ENCODE peak calls at places on chromosomes 2 and 18, in five cellular contexts. Z, J, F, N and A are unnamed samples.
A peak's percentile ranks its signal among the peaks of the same experiment; 100 is the strongest.

GRCh38 chr2:213932-214693 is 49.7 kb downstream of the SH3YL1 start:
- DNase-seq in Z (no peak), J (peak; percentile 27), F (no peak), N (no peak), A (no peak)

GRCh38 chr18:75839041-75839440 is 411.5 kb upstream of the SMIM21 start:
- DNase-seq in Z (no peak), J (no peak), F (no peak), N (no peak), A (no peak)

GRCh38 chr2:205403244-205403845 is 279.0 kb upstream of the NRP2 start:
- DNase-seq in Z (no peak), J (no peak), F (no peak), N (no peak), A (no peak)

GRCh38 chr2:64329848-64330247 is 124.1 kb upstream of the LGALSL start:
- DNase-seq in Z (no peak), J (peak; percentile 54), F (no peak), N (peak; percentile 37), A (no peak)

GRCh38 chr2:110993557-110994231 is 127.0 kb upstream of the BCL2L11 start:
- DNase-seq in Z (no peak), J (peak; percentile 51), F (no peak), N (peak; percentile 47), A (no peak)

GRCh38 chr2:111900859-111901258 is 2.5 kb downstream of the MERTK start:
- DNase-seq in Z (no peak), J (peak; percentile 36), F (peak; percentile 51), N (peak; percentile 41), A (no peak)

GRCh38 chr18:77107218-77107815 is 25.3 kb downstream of the MBP start:
- DNase-seq in Z (no peak), J (no peak), F (no peak), N (no peak), A (no peak)

GRCh38 chr2:17070711-17071110 is 405.1 kb upstream of the CYRIA start:
- DNase-seq in Z (no peak), J (no peak), F (peak; percentile 16), N (no peak), A (no peak)

GRCh38 chr2:172461591-172462392 is 34.4 kb downstream of the ITGA6 start:
- DNase-seq in Z (no peak), J (peak; percentile 83), F (peak; percentile 89), N (peak; percentile 74), A (no peak)

GRCh38 chr2:11572996-11573395 is 39.2 kb downstream of the GREB1 start:
- DNase-seq in Z (no peak), J (no peak), F (no peak), N (no peak), A (no peak)

GRCh38 chr18:79856119-79857080 is 58.7 kb downstream of the KCNG2 start:
- DNase-seq in Z (no peak), J (no peak), F (peak; percentile 75), N (no peak), A (no peak)

GRCh38 chr2:121501070-121501469 is 29.6 kb upstream of the RNU4ATAC start:
- DNase-seq in Z (peak; percentile 56), J (no peak), F (no peak), N (peak; percentile 79), A (no peak)

GRCh38 chr2:95311821-95312542 is 14.8 kb downstream of the KCNIP3 start:
- DNase-seq in Z (no peak), J (no peak), F (no peak), N (no peak), A (no peak)

GRCh38 chr2:100822587-100823248 is 2.8 kb downstream of the NPAS2 start:
- DNase-seq in Z (no peak), J (no peak), F (no peak), N (peak; percentile 87), A (no peak)

GRCh38 chr2:23376972-23377371 is 8.0 kb upstream of the KLHL29 start:
- DNase-seq in Z (no peak), J (no peak), F (no peak), N (no peak), A (no peak)

GRCh38 chr2:86522711-86523110 is 40.5 kb downstream of the CHMP3 start:
- DNase-seq in Z (no peak), J (no peak), F (no peak), N (no peak), A (no peak)

GRCh38 chr2:86519349-86519748 is 43.9 kb downstream of the CHMP3 start:
- DNase-seq in Z (no peak), J (no peak), F (no peak), N (no peak), A (peak; percentile 27)

GRCh38 chr2:86521922-86522321 is 41.3 kb downstream of the CHMP3 start:
- DNase-seq in Z (no peak), J (no peak), F (no peak), N (no peak), A (no peak)

GRCh38 chr2:86520153-86520552 is 43.1 kb downstream of the CHMP3 start:
- DNase-seq in Z (no peak), J (no peak), F (peak; percentile 9), N (no peak), A (no peak)

DNA sequence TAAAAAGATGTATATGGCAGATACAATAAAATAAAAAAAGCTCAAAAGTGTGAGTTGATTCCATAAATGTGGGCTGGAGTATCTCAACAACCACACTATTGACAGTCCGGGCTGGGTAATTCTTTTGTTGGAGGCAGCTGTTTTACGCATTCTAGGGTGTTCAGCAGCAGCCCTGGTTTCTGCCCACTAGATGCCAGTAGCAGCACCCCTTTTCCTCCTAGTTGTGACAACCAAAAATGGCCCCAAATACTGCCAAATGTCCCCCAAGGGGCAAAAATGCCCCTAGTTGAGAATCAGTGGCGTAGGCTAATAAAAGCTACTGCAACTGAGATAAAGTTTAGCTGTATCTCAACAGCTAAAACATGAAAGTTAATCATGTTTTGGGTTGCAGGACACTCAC is 44.7 kb downstream of the CHMP3 start:
- DNase-seq in Z (no peak), J (no peak), F (peak; percentile 65), N (peak; percentile 12), A (no peak)
- TF ChIP-seq CTCF in Z (peak; percentile 41), J (no peak), F (peak; percentile 66), N (peak; percentile 51), A (peak; percentile 75)

GRCh38 chr18:9365406-9365805 is 30.8 kb downstream of the TWSG1 start:
- DNase-seq in Z (no peak), J (no peak), F (no peak), N (peak; percentile 31), A (no peak)

GRCh38 chr18:9364242-9364641 is 29.7 kb downstream of the TWSG1 start:
- DNase-seq in Z (no peak), J (no peak), F (peak; percentile 12), N (peak; percentile 78), A (no peak)

GRCh38 chr18:9361191-9361590 is 26.6 kb downstream of the TWSG1 start:
- DNase-seq in Z (no peak), J (no peak), F (no peak), N (no peak), A (no peak)

GRCh38 chr18:9362869-9363268 is 28.3 kb downstream of the TWSG1 start:
- DNase-seq in Z (no peak), J (no peak), F (peak; percentile 8), N (peak; percentile 28), A (no peak)

GRCh38 chr18:9366126-9366714 is 31.6 kb downstream of the TWSG1 start:
- DNase-seq in Z (no peak), J (peak; percentile 55), F (peak; percentile 91), N (peak; percentile 89), A (no peak)
- TF ChIP-seq CTCF in Z (peak; percentile 47), J (peak; percentile 45), F (peak; percentile 71), N (peak; percentile 83), A (no peak)

DNA sequence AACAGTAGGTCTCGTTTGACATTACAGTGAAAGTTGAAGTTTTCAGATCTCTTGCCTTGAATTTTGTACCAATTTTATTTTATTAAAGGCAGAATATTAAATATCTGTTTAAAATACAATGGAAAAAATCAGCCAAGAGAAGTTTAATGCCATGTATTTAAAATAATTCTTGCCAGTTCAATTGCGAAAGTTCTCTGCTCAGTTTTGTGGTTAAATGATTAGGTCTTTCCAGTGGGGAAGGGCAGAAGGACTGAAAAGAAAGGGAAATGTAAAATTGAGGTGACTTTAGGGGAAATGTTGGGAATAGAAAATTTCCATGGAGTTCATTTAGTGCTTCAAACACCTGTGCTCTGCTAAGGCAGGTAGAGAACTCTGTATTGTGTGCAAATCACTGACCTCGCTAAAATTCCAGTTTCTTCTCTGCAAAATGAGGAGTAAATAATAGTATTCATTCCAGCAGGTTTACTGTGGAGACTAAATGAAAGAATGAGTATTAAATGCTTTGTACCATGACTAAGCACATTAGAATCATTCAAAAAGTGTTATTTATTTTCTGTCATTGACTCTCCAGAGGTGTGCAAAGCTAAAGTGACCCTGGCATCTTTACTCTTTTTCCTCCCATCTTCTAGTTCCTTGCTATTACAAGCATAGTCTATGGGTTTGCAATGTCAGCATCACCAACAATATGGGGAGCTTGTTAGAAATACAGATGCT is 74.4 kb downstream of the KIAA1328 start:
- DNase-seq in Z (no peak), J (no peak), F (no peak), N (no peak), A (no peak)
- TF ChIP-seq CTCF in Z (no peak), J (no peak), F (no peak), N (no peak), A (no peak)

DNA sequence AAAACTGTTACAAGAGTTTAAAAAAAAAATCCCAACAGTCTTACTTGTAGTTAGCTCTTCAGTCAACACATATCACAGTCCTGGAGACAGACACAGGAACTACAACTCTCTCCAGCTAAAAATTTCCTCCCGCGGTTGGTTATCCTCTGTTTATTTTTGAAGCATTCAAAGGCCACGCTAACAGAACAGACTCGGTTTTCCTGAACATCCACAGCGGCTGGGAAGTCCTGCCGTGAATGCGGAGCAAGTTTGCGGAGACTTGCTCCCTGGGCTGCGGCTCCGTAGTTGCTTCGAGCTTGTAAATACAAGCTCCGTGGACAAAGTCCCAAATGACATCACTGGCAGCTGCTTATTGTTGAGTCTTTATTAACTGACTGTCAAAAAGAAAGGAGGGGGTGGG is at the start of gene NCKAP5:
- DNase-seq in Z (no peak), J (peak; percentile 49), F (peak; percentile 34), N (peak; percentile 76), A (no peak)
- TF ChIP-seq CTCF in Z (peak; percentile 7), J (no peak), F (no peak), N (peak; percentile 13), A (no peak)

GRCh38 chr2:105521176-105521575 is 122.3 kb upstream of the FHL2 start:
- DNase-seq in Z (no peak), J (no peak), F (peak; percentile 47), N (peak; percentile 40), A (peak; percentile 42)
- TF ChIP-seq CTCF in Z (peak; percentile 32), J (peak; percentile 74), F (peak; percentile 47), N (peak; percentile 26), A (peak; percentile 61)

GRCh38 chr18:37689841-37690240 is 124.2 kb upstream of the CELF4 start:
- DNase-seq in Z (no peak), J (no peak), F (no peak), N (no peak), A (no peak)

GRCh38 chr18:37684183-37684582 is 118.6 kb upstream of the CELF4 start:
- DNase-seq in Z (no peak), J (no peak), F (no peak), N (no peak), A (no peak)

GRCh38 chr18:37684590-37684989 is 119.0 kb upstream of the CELF4 start:
- DNase-seq in Z (no peak), J (no peak), F (peak; percentile 51), N (no peak), A (no peak)
- TF ChIP-seq CTCF in Z (no peak), J (no peak), F (peak; percentile 54), N (no peak), A (no peak)